ENCODE peak calls at places on chromosomes 11 and 22, in seven cellular contexts. K, Y, F, U, D, E and I are unnamed samples.

GRCh38 chr11:32983506-32983905 is 32.2 kb upstream of the DEPDC7 start:
- DNase-seq in E (no peak), Y (no peak), F (no peak), U (no peak), K (no peak), D (no peak), I (no peak)

GRCh38 chr22:20953668-20954500 is 13.2 kb upstream of the AIFM3 start:
- DNase-seq in Y (no peak), D (no peak), F (no peak), U (no peak), E (no peak), K (no peak), I (no peak)

GRCh38 chr11:18907391-18907790 is 31.8 kb downstream of the MRGPRX1 start:
- DNase-seq in U (peak), K (no peak), D (no peak), E (no peak), Y (no peak), F (no peak), I (no peak)

GRCh38 chr22:21941921-21942320 is 10.7 kb downstream of the PPM1F start:
- DNase-seq in E (no peak), Y (no peak), F (no peak), D (no peak), U (no peak), K (no peak), I (no peak)

GRCh38 chr22:38413085-38414008 is 41.7 kb downstream of the KCNJ4 start:
- DNase-seq in K (no peak), Y (peak), D (no peak), E (peak), U (no peak), F (peak), I (no peak)

GRCh38 chr11:129291556-129291955 is 84.1 kb upstream of the BARX2 start:
- DNase-seq in K (no peak), F (no peak), D (no peak), Y (no peak), E (no peak), U (no peak), I (no peak)

GRCh38 chr22:42151924-42152635 is 21.5 kb upstream of the CYP2D6 start:
- DNase-seq in Y (no peak), F (no peak), K (no peak), U (no peak), D (no peak), E (no peak), I (no peak)

GRCh38 chr11:83724704-83725114 is 438.5 kb upstream of the CCDC90B start:
- DNase-seq in Y (peak), D (no peak), U (no peak), K (no peak), E (no peak), F (peak), I (no peak)

GRCh38 chr11:17439316-17439782 is 37.3 kb downstream of the ABCC8 start:
- DNase-seq in Y (no peak), E (no peak), D (peak), K (no peak), F (peak), U (no peak), I (no peak)

GRCh38 chr11:126163074-126163700 is 48.3 kb downstream of the RPUSD4 start:
- DNase-seq in F (peak), Y (no peak), U (peak), D (no peak), E (no peak), K (no peak), I (peak)

GRCh38 chr22:31977141-31977781 is 32.9 kb downstream of the YWHAH start:
- DNase-seq in U (no peak), D (peak), F (peak), E (no peak), Y (peak), K (peak), I (peak)

GRCh38 chr11:18749681-18750319 is 23.8 kb upstream of the IGSF22 start:
- DNase-seq in F (no peak), U (peak), K (no peak), D (no peak), E (no peak), Y (peak), I (no peak)

GRCh38 chr11:124793466-124794278 is 6.5 kb downstream of the MSANTD2 start:
- DNase-seq in U (no peak), E (no peak), K (no peak), F (peak), D (peak), Y (peak), I (no peak)

GRCh38 chr11:94171693-94172440 is 43.2 kb downstream of the PANX1 start:
- DNase-seq in K (peak), U (no peak), D (peak), Y (peak), E (no peak), F (peak), I (peak)

GRCh38 chr22:48173061-48173849 is 1410.8 kb downstream of the TBC1D22A start:
- DNase-seq in F (no peak), E (peak), Y (no peak), D (no peak), U (no peak), K (no peak), I (no peak)

DNA sequence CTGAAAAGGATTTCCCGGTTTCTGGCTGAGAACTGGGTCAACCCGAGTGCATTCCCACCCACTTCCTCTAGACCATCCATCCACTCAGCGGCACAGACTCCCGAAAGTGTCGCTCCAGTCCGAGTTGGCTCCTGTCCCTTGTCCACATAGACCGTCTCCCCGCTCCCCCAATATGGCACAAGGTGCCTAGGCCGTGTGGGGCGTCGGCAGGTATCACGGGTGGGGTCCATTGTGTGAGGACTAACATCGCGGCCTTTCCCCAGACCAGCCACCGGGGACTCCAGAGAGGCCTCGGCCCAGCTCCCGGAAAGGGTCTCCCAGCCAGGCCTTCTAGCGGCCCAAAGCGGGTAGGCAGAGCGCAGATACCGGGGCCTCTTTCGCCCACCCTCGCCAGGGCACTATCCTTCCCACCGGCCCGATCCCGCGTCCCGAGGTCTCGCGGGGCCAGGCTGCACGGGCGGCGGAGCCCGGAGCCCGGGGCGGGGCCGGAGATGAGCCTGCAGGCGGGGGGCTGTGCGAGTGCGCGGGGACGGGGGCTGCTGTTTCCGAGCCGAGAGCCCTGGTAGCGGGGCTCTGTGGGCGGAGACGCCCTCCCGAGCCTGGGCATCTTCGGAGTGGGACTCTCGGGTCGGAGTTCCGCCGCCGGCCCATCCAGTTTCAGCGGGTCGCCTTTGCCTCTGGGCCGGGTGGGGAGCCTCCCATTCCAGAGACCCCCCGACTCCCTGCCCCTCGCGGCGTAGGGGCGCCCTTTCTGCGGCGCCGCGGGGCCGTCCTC is 21.1 kb downstream of the SERPINH1 start:
- DNase-seq in E (peak), F (peak), U (no peak), K (peak), Y (peak), D (peak), I (no peak)
- TF ChIP-seq CTCF in E (peak), F (peak), U (peak), K (no peak), Y (peak), D (no peak), I (no peak)

GRCh38 chr11:61581030-61581928 is at the start of gene SYT7:
- DNase-seq in Y (peak), E (peak), K (peak), U (peak), F (peak), D (peak), I (peak)
- TF ChIP-seq CTCF in Y (peak), E (no peak), K (peak), U (peak), F (no peak), D (peak), I (no peak)

GRCh38 chr11:22633354-22633902 is 7.8 kb upstream of the FANCF start:
- DNase-seq in U (no peak), K (no peak), D (no peak), E (no peak), Y (no peak), F (no peak), I (no peak)
- TF ChIP-seq CTCF in U (no peak), K (no peak), D (no peak), E (no peak), Y (no peak), F (no peak), I (no peak)

DNA sequence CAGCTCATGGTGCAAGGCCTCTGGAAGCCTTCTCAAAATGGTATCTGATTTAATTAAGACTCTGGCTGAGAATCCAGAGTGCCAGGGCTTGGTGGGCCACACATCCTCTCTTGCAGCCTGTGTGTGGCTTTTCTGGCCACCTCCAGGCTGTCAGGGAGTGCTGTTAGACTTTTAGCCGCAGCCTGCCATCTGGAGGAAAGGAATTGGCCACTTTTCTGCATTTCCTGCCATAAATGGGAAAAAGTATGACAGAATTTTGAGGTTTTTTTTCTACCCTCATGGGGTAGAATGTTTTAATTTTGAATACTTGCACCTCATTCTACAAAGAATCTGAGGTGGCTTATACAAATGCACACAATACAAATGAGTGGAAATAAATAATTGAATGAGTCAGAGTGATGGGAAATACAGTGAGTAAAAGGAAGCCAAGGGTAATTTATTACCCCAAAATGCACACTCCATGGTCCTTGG is 218.4 kb downstream of the ADAMTS15 start:
- DNase-seq in Y (no peak), F (no peak), D (no peak), U (no peak), K (no peak), E (no peak), I (no peak)
- TF ChIP-seq CTCF in Y (peak), F (no peak), D (no peak), U (peak), K (no peak), E (no peak), I (no peak)

GRCh38 chr11:102810943-102811528 is 13.1 kb upstream of the MMP1 start:
- DNase-seq in K (no peak), U (no peak), F (no peak), E (no peak), Y (peak), D (no peak), I (no peak)
- TF ChIP-seq CTCF in K (no peak), U (peak), F (no peak), E (no peak), Y (peak), D (no peak), I (no peak)

DNA sequence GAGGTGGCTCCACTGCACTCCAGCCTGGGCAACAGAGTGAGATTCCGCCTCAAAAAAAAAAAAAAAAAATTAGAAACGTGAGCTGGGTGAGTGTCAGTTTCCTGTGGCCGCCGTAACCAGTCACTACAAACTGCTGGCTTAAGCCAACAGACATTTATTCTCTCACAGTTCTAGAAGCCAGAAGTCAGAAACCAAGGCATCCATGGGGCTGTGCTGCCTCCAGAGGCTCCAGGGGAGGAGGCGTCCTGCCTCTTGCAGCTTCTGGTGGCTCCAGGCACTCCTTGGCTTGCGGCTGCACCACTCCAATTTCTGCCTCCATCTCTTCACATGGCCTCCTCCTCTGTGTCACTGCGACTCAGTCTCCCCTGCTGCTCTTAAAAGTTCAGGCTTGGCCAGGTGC is 11.1 kb upstream of the KIAA0930 start:
- DNase-seq in F (no peak), U (no peak), E (no peak), K (no peak), D (no peak), Y (no peak), I (no peak)
- TF ChIP-seq CTCF in F (no peak), U (no peak), E (no peak), K (no peak), D (no peak), Y (no peak), I (no peak)

GRCh38 chr11:69442012-69442806 is 39.3 kb upstream of the LINC01488 start:
- DNase-seq in D (peak), F (no peak), Y (no peak), U (no peak), K (no peak), E (no peak), I (no peak)
- TF ChIP-seq CTCF in D (no peak), F (no peak), Y (no peak), U (peak), K (no peak), E (no peak), I (no peak)